ENCODE peak calls at places on chromosomes 4 and X, in seven cellular contexts. One of them, this sample, is unnamed.
A peak's percentile ranks its signal among the peaks of the same experiment; 100 is the strongest.

GRCh38 chrX:115264009-115264408 is 25.5 kb upstream of the LUZP4 start:
- DNase-seq in SK-N-SH: peak; percentile 15
- DNase-seq in H1: no peak
- DNase-seq in HCT116: no peak
- DNase-seq in K562: no peak
- DNase-seq in HepG2: no peak
- DNase-seq in GM12878: no peak
- DNase-seq in this sample: no peak

GRCh38 chrX:130594453-130594916 is 192.7 kb downstream of the RBMX2 start:
- DNase-seq in SK-N-SH: peak; percentile 5
- DNase-seq in H1: no peak
- DNase-seq in HCT116: no peak
- DNase-seq in K562: peak; percentile 85
- DNase-seq in HepG2: no peak
- DNase-seq in GM12878: no peak
- DNase-seq in this sample: no peak

GRCh38 chr4:153205757-153206156 is 1.5 kb downstream of the TRIM2 start:
- DNase-seq in SK-N-SH: no peak
- DNase-seq in H1: no peak
- DNase-seq in HCT116: peak; percentile 92
- DNase-seq in K562: peak; percentile 11
- DNase-seq in HepG2: no peak
- DNase-seq in GM12878: no peak
- DNase-seq in this sample: no peak

GRCh38 chrX:50941638-50942037 is 31.1 kb downstream of the BMP15 start:
- DNase-seq in SK-N-SH: peak; percentile 1
- DNase-seq in H1: no peak
- DNase-seq in HCT116: no peak
- DNase-seq in K562: peak; percentile 3
- DNase-seq in HepG2: no peak
- DNase-seq in GM12878: no peak
- DNase-seq in this sample: no peak

GRCh38 chrX:110310896-110311295 is 7.0 kb downstream of the AMMECR1 start:
- DNase-seq in SK-N-SH: no peak
- DNase-seq in H1: no peak
- DNase-seq in HCT116: no peak
- DNase-seq in K562: peak; percentile 36
- DNase-seq in HepG2: no peak
- DNase-seq in GM12878: no peak
- DNase-seq in this sample: no peak

GRCh38 chr4:3434891-3435683 is 6.7 kb upstream of the HGFAC start:
- DNase-seq in SK-N-SH: no peak
- DNase-seq in H1: no peak
- DNase-seq in HCT116: no peak
- DNase-seq in K562: no peak
- DNase-seq in HepG2: no peak
- DNase-seq in GM12878: no peak
- DNase-seq in this sample: no peak

GRCh38 chr4:38601244-38601915 is 62.6 kb upstream of the KLF3 start:
- DNase-seq in SK-N-SH: no peak
- DNase-seq in H1: no peak
- DNase-seq in HCT116: no peak
- DNase-seq in K562: peak; percentile 19
- DNase-seq in HepG2: peak; percentile 49
- DNase-seq in GM12878: no peak
- DNase-seq in this sample: no peak

GRCh38 chr4:23943478-23943877 is 53.6 kb upstream of the PPARGC1A start:
- DNase-seq in SK-N-SH: no peak
- DNase-seq in H1: no peak
- DNase-seq in HCT116: no peak
- DNase-seq in K562: no peak
- DNase-seq in HepG2: no peak
- DNase-seq in GM12878: no peak
- DNase-seq in this sample: no peak

GRCh38 chr4:10981611-10982010 is 297.0 kb upstream of the CLNK start:
- DNase-seq in SK-N-SH: no peak
- DNase-seq in H1: no peak
- DNase-seq in HCT116: no peak
- DNase-seq in K562: no peak
- DNase-seq in HepG2: no peak
- DNase-seq in GM12878: no peak
- DNase-seq in this sample: no peak

GRCh38 chrX:130704053-130705038 is 198.7 kb downstream of the ENOX2 start:
- DNase-seq in SK-N-SH: no peak
- DNase-seq in H1: no peak
- DNase-seq in HCT116: no peak
- DNase-seq in K562: peak; percentile 30
- DNase-seq in HepG2: peak; percentile 66
- DNase-seq in GM12878: no peak
- DNase-seq in this sample: no peak

DNA sequence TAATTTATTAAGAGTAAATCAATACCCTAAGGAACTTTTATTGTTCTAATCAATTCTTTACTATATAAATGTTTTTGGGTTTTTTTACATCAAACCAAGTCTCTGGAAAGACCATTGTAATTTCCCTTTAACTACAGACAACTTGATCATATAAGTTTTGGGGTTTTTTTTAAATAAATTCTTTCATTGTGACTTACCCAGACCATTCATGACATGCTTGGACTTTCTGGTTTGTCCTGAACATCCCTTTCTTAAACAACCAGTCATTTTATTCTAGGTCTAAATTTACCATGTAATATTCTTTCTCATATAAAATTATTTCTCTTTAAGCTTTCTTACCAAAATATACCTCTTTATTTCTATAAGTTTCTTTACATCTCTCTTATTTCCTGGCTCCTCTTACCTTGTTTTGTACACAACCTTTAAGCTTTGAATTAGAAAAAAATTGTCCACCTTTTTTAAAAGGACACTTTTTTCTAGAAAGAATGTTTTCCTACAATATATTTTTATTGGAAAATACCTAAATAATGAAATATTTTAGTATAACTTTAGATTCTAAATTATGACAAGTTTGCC is 8.4 kb downstream of the CNGA1 start:
- DNase-seq in SK-N-SH: no peak
- DNase-seq in H1: no peak
- DNase-seq in HCT116: peak; percentile 34
- DNase-seq in K562: no peak
- DNase-seq in HepG2: no peak
- DNase-seq in GM12878: no peak
- DNase-seq in this sample: no peak
- H3K9me3 ChIP-seq in SK-N-SH: peaks cover 18% of the 10 kb centered on the region
- H3K9me3 ChIP-seq in H1: peaks cover 34% of the 10 kb centered on the region
- H3K9me3 ChIP-seq in HCT116: no peaks in the 10 kb centered on the region
- H3K9me3 ChIP-seq in K562: no peaks in the 10 kb centered on the region
- H3K9me3 ChIP-seq in HepG2: peaks cover 36% of the 10 kb centered on the region
- H3K9me3 ChIP-seq in GM12878: peaks cover 3% of the 10 kb centered on the region
- H3K9me3 ChIP-seq in this sample: peaks cover 4% of the 10 kb centered on the region

GRCh38 chr4:143482753-143483362 is 30.6 kb upstream of the SMARCA5 start:
- DNase-seq in SK-N-SH: peak; percentile 25
- DNase-seq in H1: no peak
- DNase-seq in HCT116: peak; percentile 28
- DNase-seq in K562: peak; percentile 56
- DNase-seq in HepG2: peak; percentile 16
- DNase-seq in GM12878: no peak
- DNase-seq in this sample: peak; percentile 2
- TF ChIP-seq SIN3A in SK-N-SH: no peak
- TF ChIP-seq SIN3A in H1: no peak
- TF ChIP-seq SIN3A in HCT116: no peak
- TF ChIP-seq SIN3A in K562: no peak
- TF ChIP-seq SIN3A in HepG2: no peak
- TF ChIP-seq SIN3A in GM12878: no peak
- TF ChIP-seq SIN3A in this sample: no peak

GRCh38 chr4:67533112-67533511 is 12.2 kb downstream of the CENPC start:
- DNase-seq in SK-N-SH: no peak
- DNase-seq in H1: no peak
- DNase-seq in HCT116: no peak
- DNase-seq in K562: no peak
- DNase-seq in HepG2: no peak
- DNase-seq in GM12878: no peak
- DNase-seq in this sample: no peak
- H3K36me3 ChIP-seq in SK-N-SH: peaks cover 55% of the 10 kb centered on the region
- H3K36me3 ChIP-seq in H1: peaks cover 3% of the 10 kb centered on the region
- H3K36me3 ChIP-seq in HCT116: peaks cover 30% of the 10 kb centered on the region
- H3K36me3 ChIP-seq in K562: peaks cover 82% of the 10 kb centered on the region
- H3K36me3 ChIP-seq in HepG2: peaks cover 49% of the 10 kb centered on the region
- H3K36me3 ChIP-seq in GM12878: peaks cover 3% of the 10 kb centered on the region
- H3K36me3 ChIP-seq in this sample: peaks cover 6% of the 10 kb centered on the region

GRCh38 chr4:123589361-123589760 is 192.8 kb downstream of the SPRY1 start:
- DNase-seq in SK-N-SH: no peak
- DNase-seq in H1: no peak
- DNase-seq in HCT116: no peak
- DNase-seq in K562: no peak
- DNase-seq in HepG2: no peak
- DNase-seq in GM12878: no peak
- DNase-seq in this sample: no peak

GRCh38 chr4:123585111-123585510 is 188.5 kb downstream of the SPRY1 start:
- DNase-seq in SK-N-SH: no peak
- DNase-seq in H1: no peak
- DNase-seq in HCT116: no peak
- DNase-seq in K562: no peak
- DNase-seq in HepG2: no peak
- DNase-seq in GM12878: no peak
- DNase-seq in this sample: no peak

GRCh38 chr4:123591875-123592274 is 195.3 kb downstream of the SPRY1 start:
- DNase-seq in SK-N-SH: no peak
- DNase-seq in H1: no peak
- DNase-seq in HCT116: no peak
- DNase-seq in K562: no peak
- DNase-seq in HepG2: no peak
- DNase-seq in GM12878: no peak
- DNase-seq in this sample: no peak

GRCh38 chr4:123588631-123589223 is 192.1 kb downstream of the SPRY1 start:
- DNase-seq in SK-N-SH: no peak
- DNase-seq in H1: no peak
- DNase-seq in HCT116: no peak
- DNase-seq in K562: peak; percentile 23
- DNase-seq in HepG2: peak; percentile 86
- DNase-seq in GM12878: peak; percentile 84
- DNase-seq in this sample: no peak

GRCh38 chr4:123587983-123588494 is 191.4 kb downstream of the SPRY1 start:
- DNase-seq in SK-N-SH: peak; percentile 52
- DNase-seq in H1: no peak
- DNase-seq in HCT116: peak; percentile 63
- DNase-seq in K562: peak; percentile 18
- DNase-seq in HepG2: peak; percentile 32
- DNase-seq in GM12878: no peak
- DNase-seq in this sample: peak; percentile 77
- H3K9me3 ChIP-seq in SK-N-SH: no peaks in the 10 kb centered on the region
- H3K9me3 ChIP-seq in H1: no peaks in the 10 kb centered on the region
- H3K9me3 ChIP-seq in HCT116: no peaks in the 10 kb centered on the region
- H3K9me3 ChIP-seq in K562: no peaks in the 10 kb centered on the region
- H3K9me3 ChIP-seq in HepG2: no peaks in the 10 kb centered on the region
- H3K9me3 ChIP-seq in GM12878: no peaks in the 10 kb centered on the region
- H3K9me3 ChIP-seq in this sample: no peaks in the 10 kb centered on the region

GRCh38 chr4:103075435-103075893 is 1.1 kb downstream of the SLC9B2 start:
- DNase-seq in SK-N-SH: peak; percentile 26
- DNase-seq in H1: no peak
- DNase-seq in HCT116: peak; percentile 1
- DNase-seq in K562: peak; percentile 21
- DNase-seq in HepG2: peak; percentile 96
- DNase-seq in GM12878: no peak
- DNase-seq in this sample: no peak

GRCh38 chr4:103076777-103077347 is 301 bp upstream of the SLC9B2 start:
- DNase-seq in SK-N-SH: peak; percentile 28
- DNase-seq in H1: no peak
- DNase-seq in HCT116: peak; percentile 3
- DNase-seq in K562: peak; percentile 74
- DNase-seq in HepG2: no peak
- DNase-seq in GM12878: no peak
- DNase-seq in this sample: no peak

GRCh38 chr4:103074039-103074438 is 2.5 kb downstream of the SLC9B2 start:
- DNase-seq in SK-N-SH: no peak
- DNase-seq in H1: no peak
- DNase-seq in HCT116: no peak
- DNase-seq in K562: no peak
- DNase-seq in HepG2: no peak
- DNase-seq in GM12878: no peak
- DNase-seq in this sample: no peak

GRCh38 chr4:103075894-103076776 is at the start of gene SLC9B2:
- DNase-seq in SK-N-SH: peak; percentile 80
- DNase-seq in H1: no peak
- DNase-seq in HCT116: peak; percentile 38
- DNase-seq in K562: peak; percentile 79
- DNase-seq in HepG2: peak; percentile 53
- DNase-seq in GM12878: no peak
- DNase-seq in this sample: no peak

GRCh38 chr4:103074598-103075434 is 1.7 kb downstream of the SLC9B2 start:
- DNase-seq in SK-N-SH: no peak
- DNase-seq in H1: no peak
- DNase-seq in HCT116: no peak
- DNase-seq in K562: no peak
- DNase-seq in HepG2: no peak
- DNase-seq in GM12878: peak; percentile 44
- DNase-seq in this sample: no peak
- TF ChIP-seq SIN3A in SK-N-SH: no peak
- TF ChIP-seq SIN3A in H1: no peak
- TF ChIP-seq SIN3A in HCT116: no peak
- TF ChIP-seq SIN3A in K562: no peak
- TF ChIP-seq SIN3A in HepG2: no peak
- TF ChIP-seq SIN3A in GM12878: no peak
- TF ChIP-seq SIN3A in this sample: no peak

GRCh38 chr4:68336530-68336929 is 13.4 kb downstream of the YTHDC1 start:
- DNase-seq in SK-N-SH: no peak
- DNase-seq in H1: no peak
- DNase-seq in HCT116: no peak
- DNase-seq in K562: no peak
- DNase-seq in HepG2: no peak
- DNase-seq in GM12878: no peak
- DNase-seq in this sample: no peak
- H3K36me3 ChIP-seq in SK-N-SH: peaks cover 53% of the 10 kb centered on the region
- H3K36me3 ChIP-seq in H1: peaks cover 36% of the 10 kb centered on the region
- H3K36me3 ChIP-seq in HCT116: peaks cover 15% of the 10 kb centered on the region
- H3K36me3 ChIP-seq in K562: peaks cover 54% of the 10 kb centered on the region
- H3K36me3 ChIP-seq in HepG2: peaks cover 51% of the 10 kb centered on the region
- H3K36me3 ChIP-seq in GM12878: peaks cover 1% of the 10 kb centered on the region
- H3K36me3 ChIP-seq in this sample: peaks cover 24% of the 10 kb centered on the region

GRCh38 chrX:2383735-2384134 is 117.0 kb downstream of the DHRSX start:
- DNase-seq in SK-N-SH: no peak
- DNase-seq in H1: no peak
- DNase-seq in HCT116: no peak
- DNase-seq in K562: no peak
- DNase-seq in HepG2: no peak
- DNase-seq in GM12878: no peak
- DNase-seq in this sample: no peak

GRCh38 chrX:2383144-2383543 is 117.6 kb downstream of the DHRSX start:
- DNase-seq in SK-N-SH: no peak
- DNase-seq in H1: no peak
- DNase-seq in HCT116: no peak
- DNase-seq in K562: no peak
- DNase-seq in HepG2: no peak
- DNase-seq in GM12878: no peak
- DNase-seq in this sample: no peak

GRCh38 chrX:2385224-2385623 is 115.6 kb downstream of the DHRSX start:
- DNase-seq in SK-N-SH: no peak
- DNase-seq in H1: no peak
- DNase-seq in HCT116: peak; percentile 69
- DNase-seq in K562: no peak
- DNase-seq in HepG2: no peak
- DNase-seq in GM12878: no peak
- DNase-seq in this sample: no peak

GRCh38 chrX:2387614-2388239 is 113.0 kb downstream of the DHRSX start:
- DNase-seq in SK-N-SH: no peak
- DNase-seq in H1: no peak
- DNase-seq in HCT116: no peak
- DNase-seq in K562: peak; percentile 17
- DNase-seq in HepG2: no peak
- DNase-seq in GM12878: no peak
- DNase-seq in this sample: no peak

GRCh38 chrX:2384486-2384885 is 116.3 kb downstream of the DHRSX start:
- DNase-seq in SK-N-SH: no peak
- DNase-seq in H1: no peak
- DNase-seq in HCT116: no peak
- DNase-seq in K562: no peak
- DNase-seq in HepG2: no peak
- DNase-seq in GM12878: no peak
- DNase-seq in this sample: no peak
- H3K9me3 ChIP-seq in SK-N-SH: no peaks in the 10 kb centered on the region
- H3K9me3 ChIP-seq in H1: no peaks in the 10 kb centered on the region
- H3K9me3 ChIP-seq in HCT116: no peaks in the 10 kb centered on the region
- H3K9me3 ChIP-seq in K562: no peaks in the 10 kb centered on the region
- H3K9me3 ChIP-seq in HepG2: no peaks in the 10 kb centered on the region
- H3K9me3 ChIP-seq in GM12878: no peaks in the 10 kb centered on the region
- H3K9me3 ChIP-seq in this sample: no peaks in the 10 kb centered on the region

This sample was measured in Panc1.